ENCODE peak calls at places on chromosomes 7 and 10, in nine cellular contexts. One of them, this sample, is unnamed. For H3K27me3, the result is how much of the 10 kb centered on the place peaks cover.

GRCh38 chr7:36766451-36766850 is 42.2 kb upstream of the AOAH start:
- DNase-seq in uterus: no peak
- DNase-seq in body of pancreas: no peak
- DNase-seq in lung: no peak
- DNase-seq in K562: no peak
- DNase-seq in WERI-Rb-1: no peak
- DNase-seq in bronchial epithelial cell: no peak
- DNase-seq in cardiac muscle cell: no peak
- DNase-seq in H1: no peak
- DNase-seq in this sample: no peak

GRCh38 chr7:21300692-21301091 is 127.2 kb upstream of the SP4 start:
- DNase-seq in uterus: no peak
- DNase-seq in body of pancreas: no peak
- DNase-seq in lung: no peak
- DNase-seq in K562: peak
- DNase-seq in WERI-Rb-1: no peak
- DNase-seq in bronchial epithelial cell: no peak
- DNase-seq in cardiac muscle cell: no peak
- DNase-seq in H1: no peak
- DNase-seq in this sample: no peak

GRCh38 chr7:132004528-132004927 is 448.1 kb upstream of the PODXL start:
- DNase-seq in uterus: peak
- DNase-seq in body of pancreas: no peak
- DNase-seq in lung: no peak
- DNase-seq in K562: no peak
- DNase-seq in WERI-Rb-1: peak
- DNase-seq in bronchial epithelial cell: peak
- DNase-seq in cardiac muscle cell: peak
- DNase-seq in H1: no peak
- DNase-seq in this sample: no peak

GRCh38 chr7:69078997-69079769 is 519.1 kb upstream of the AUTS2 start:
- DNase-seq in uterus: no peak
- DNase-seq in body of pancreas: peak
- DNase-seq in lung: no peak
- DNase-seq in K562: no peak
- DNase-seq in WERI-Rb-1: no peak
- DNase-seq in bronchial epithelial cell: no peak
- DNase-seq in cardiac muscle cell: no peak
- DNase-seq in H1: no peak
- DNase-seq in this sample: no peak

GRCh38 chr7:129530881-129531391 is 28.6 kb downstream of the SMKR1 start:
- DNase-seq in uterus: no peak
- DNase-seq in body of pancreas: no peak
- DNase-seq in lung: no peak
- DNase-seq in K562: no peak
- DNase-seq in WERI-Rb-1: no peak
- DNase-seq in bronchial epithelial cell: peak
- DNase-seq in cardiac muscle cell: no peak
- DNase-seq in H1: no peak
- DNase-seq in this sample: peak

GRCh38 chr7:132451161-132451560 is 125.1 kb downstream of the PLXNA4 start:
- DNase-seq in uterus: no peak
- DNase-seq in body of pancreas: no peak
- DNase-seq in lung: no peak
- DNase-seq in K562: no peak
- DNase-seq in WERI-Rb-1: no peak
- DNase-seq in bronchial epithelial cell: no peak
- DNase-seq in cardiac muscle cell: no peak
- DNase-seq in H1: no peak
- DNase-seq in this sample: no peak

GRCh38 chr7:22866965-22867364 is 44.3 kb upstream of the TOMM7 start:
- DNase-seq in uterus: no peak
- DNase-seq in body of pancreas: no peak
- DNase-seq in lung: no peak
- DNase-seq in K562: no peak
- DNase-seq in WERI-Rb-1: no peak
- DNase-seq in bronchial epithelial cell: no peak
- DNase-seq in cardiac muscle cell: no peak
- DNase-seq in H1: no peak
- DNase-seq in this sample: no peak

GRCh38 chr7:84379446-84379845 is 184.9 kb upstream of the SEMA3A start:
- DNase-seq in uterus: no peak
- DNase-seq in body of pancreas: no peak
- DNase-seq in lung: no peak
- DNase-seq in K562: no peak
- DNase-seq in WERI-Rb-1: no peak
- DNase-seq in bronchial epithelial cell: no peak
- DNase-seq in cardiac muscle cell: no peak
- DNase-seq in H1: no peak
- DNase-seq in this sample: no peak

GRCh38 chr10:70562036-70562710 is 40.4 kb downstream of the PRF1 start:
- DNase-seq in uterus: peak
- DNase-seq in body of pancreas: no peak
- DNase-seq in lung: no peak
- DNase-seq in K562: no peak
- DNase-seq in WERI-Rb-1: no peak
- DNase-seq in bronchial epithelial cell: no peak
- DNase-seq in cardiac muscle cell: no peak
- DNase-seq in H1: no peak
- DNase-seq in this sample: no peak

GRCh38 chr7:8435120-8435519 is 1.7 kb downstream of the NXPH1 start:
- DNase-seq in uterus: no peak
- DNase-seq in body of pancreas: no peak
- DNase-seq in lung: no peak
- DNase-seq in K562: no peak
- DNase-seq in WERI-Rb-1: no peak
- DNase-seq in bronchial epithelial cell: no peak
- DNase-seq in cardiac muscle cell: no peak
- DNase-seq in H1: peak
- DNase-seq in this sample: no peak

GRCh38 chr10:133445268-133445732 is 8.4 kb upstream of the SCART1 start:
- DNase-seq in uterus: no peak
- DNase-seq in body of pancreas: no peak
- DNase-seq in lung: peak
- DNase-seq in K562: no peak
- DNase-seq in WERI-Rb-1: peak
- DNase-seq in bronchial epithelial cell: no peak
- DNase-seq in cardiac muscle cell: no peak
- DNase-seq in H1: no peak
- DNase-seq in this sample: no peak

GRCh38 chr7:47283497-47284131 is 298.3 kb downstream of the TNS3 start:
- DNase-seq in uterus: no peak
- DNase-seq in body of pancreas: peak
- DNase-seq in lung: no peak
- DNase-seq in K562: no peak
- DNase-seq in WERI-Rb-1: no peak
- DNase-seq in bronchial epithelial cell: peak
- DNase-seq in cardiac muscle cell: no peak
- DNase-seq in H1: no peak
- DNase-seq in this sample: peak

GRCh38 chr10:131355116-131355515 is 43.6 kb upstream of the TCERG1L start:
- DNase-seq in uterus: no peak
- DNase-seq in body of pancreas: no peak
- DNase-seq in lung: no peak
- DNase-seq in K562: no peak
- DNase-seq in WERI-Rb-1: no peak
- DNase-seq in bronchial epithelial cell: no peak
- DNase-seq in cardiac muscle cell: no peak
- DNase-seq in H1: no peak
- DNase-seq in this sample: no peak

GRCh38 chr10:73889014-73889413 is 14.7 kb upstream of the CAMK2G start:
- DNase-seq in uterus: peak
- DNase-seq in body of pancreas: peak
- DNase-seq in lung: no peak
- DNase-seq in K562: no peak
- DNase-seq in WERI-Rb-1: no peak
- DNase-seq in bronchial epithelial cell: peak
- DNase-seq in cardiac muscle cell: no peak
- DNase-seq in H1: no peak
- DNase-seq in this sample: no peak

GRCh38 chr7:90412458-90413184 is 9.4 kb downstream of the CLDN12 start:
- DNase-seq in uterus: no peak
- DNase-seq in body of pancreas: peak
- DNase-seq in lung: no peak
- DNase-seq in K562: no peak
- DNase-seq in WERI-Rb-1: peak
- DNase-seq in bronchial epithelial cell: peak
- DNase-seq in cardiac muscle cell: no peak
- DNase-seq in H1: peak
- DNase-seq in this sample: no peak

GRCh38 chr10:124745678-124746077 is 1.5 kb upstream of the FAM53B start:
- DNase-seq in uterus: no peak
- DNase-seq in body of pancreas: no peak
- DNase-seq in lung: no peak
- DNase-seq in K562: peak
- DNase-seq in WERI-Rb-1: no peak
- DNase-seq in bronchial epithelial cell: peak
- DNase-seq in cardiac muscle cell: peak
- DNase-seq in H1: no peak
- DNase-seq in this sample: no peak

DNA sequence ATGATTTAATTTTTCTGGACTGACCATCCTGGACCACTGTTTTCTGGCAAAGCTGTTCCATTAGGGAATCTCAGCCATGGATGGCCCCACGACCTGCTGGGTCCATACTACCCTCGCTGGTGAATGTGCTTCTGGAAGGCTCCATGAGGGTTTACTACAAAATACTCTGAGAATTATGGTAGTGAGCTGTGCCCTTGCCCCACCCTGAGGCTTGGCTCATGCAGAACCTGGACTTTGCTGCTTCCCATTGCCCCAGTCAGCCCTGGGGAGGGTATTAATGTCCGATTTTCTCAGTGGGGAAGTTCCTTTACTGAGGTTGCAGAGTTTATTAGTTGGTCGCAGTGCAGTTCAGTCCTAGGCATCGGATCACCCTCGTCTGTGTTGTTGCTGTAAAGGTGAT is 310.1 kb downstream of the WDR37 start:
- DNase-seq in uterus: no peak
- DNase-seq in body of pancreas: no peak
- DNase-seq in lung: no peak
- DNase-seq in K562: no peak
- DNase-seq in WERI-Rb-1: no peak
- DNase-seq in bronchial epithelial cell: no peak
- DNase-seq in cardiac muscle cell: no peak
- DNase-seq in H1: peak
- DNase-seq in this sample: no peak
- H3K4me3 ChIP-seq in uterus: no peak
- H3K4me3 ChIP-seq in body of pancreas: no peak
- H3K4me3 ChIP-seq in lung: no peak
- H3K4me3 ChIP-seq in K562: no peak
- H3K4me3 ChIP-seq in WERI-Rb-1: no peak
- H3K4me3 ChIP-seq in bronchial epithelial cell: no peak
- H3K4me3 ChIP-seq in cardiac muscle cell: no peak
- H3K4me3 ChIP-seq in H1: no peak
- H3K4me3 ChIP-seq in this sample: no peak

GRCh38 chr7:117320523-117320922 is 2.3 kb downstream of the WNT2 start:
- DNase-seq in uterus: no peak
- DNase-seq in body of pancreas: no peak
- DNase-seq in lung: no peak
- DNase-seq in K562: no peak
- DNase-seq in WERI-Rb-1: no peak
- DNase-seq in bronchial epithelial cell: no peak
- DNase-seq in cardiac muscle cell: no peak
- DNase-seq in H1: no peak
- DNase-seq in this sample: no peak
- H3K27me3 ChIP-seq in uterus: under half
- H3K27me3 ChIP-seq in body of pancreas: under half
- H3K27me3 ChIP-seq in lung: under half
- H3K27me3 ChIP-seq in K562: under half
- H3K27me3 ChIP-seq in WERI-Rb-1: half or more
- H3K27me3 ChIP-seq in bronchial epithelial cell: under half
- H3K27me3 ChIP-seq in cardiac muscle cell: under half
- H3K27me3 ChIP-seq in H1: half or more
- H3K27me3 ChIP-seq in this sample: under half

GRCh38 chr7:29415215-29415614 is 148.4 kb upstream of the PRR15 start:
- DNase-seq in uterus: no peak
- DNase-seq in body of pancreas: no peak
- DNase-seq in lung: no peak
- DNase-seq in K562: no peak
- DNase-seq in WERI-Rb-1: no peak
- DNase-seq in bronchial epithelial cell: no peak
- DNase-seq in cardiac muscle cell: no peak
- DNase-seq in H1: no peak
- DNase-seq in this sample: no peak
- TF ChIP-seq CTCF in uterus: no peak
- TF ChIP-seq CTCF in body of pancreas: no peak
- TF ChIP-seq CTCF in lung: no peak
- TF ChIP-seq CTCF in K562: no peak
- TF ChIP-seq CTCF in WERI-Rb-1: no peak
- TF ChIP-seq CTCF in bronchial epithelial cell: no peak
- TF ChIP-seq CTCF in cardiac muscle cell: no peak
- TF ChIP-seq CTCF in H1: no peak
- TF ChIP-seq CTCF in this sample: no peak

GRCh38 chr7:78765985-78766729 is 687.3 kb downstream of the MAGI2 start:
- DNase-seq in uterus: no peak
- DNase-seq in body of pancreas: no peak
- DNase-seq in lung: no peak
- DNase-seq in K562: no peak
- DNase-seq in WERI-Rb-1: no peak
- DNase-seq in bronchial epithelial cell: no peak
- DNase-seq in cardiac muscle cell: no peak
- DNase-seq in H1: no peak
- DNase-seq in this sample: no peak

GRCh38 chr7:78768859-78769258 is 684.6 kb downstream of the MAGI2 start:
- DNase-seq in uterus: no peak
- DNase-seq in body of pancreas: no peak
- DNase-seq in lung: no peak
- DNase-seq in K562: no peak
- DNase-seq in WERI-Rb-1: no peak
- DNase-seq in bronchial epithelial cell: no peak
- DNase-seq in cardiac muscle cell: peak
- DNase-seq in H1: no peak
- DNase-seq in this sample: no peak

GRCh38 chr7:78764571-78764970 is 688.9 kb downstream of the MAGI2 start:
- DNase-seq in uterus: no peak
- DNase-seq in body of pancreas: no peak
- DNase-seq in lung: no peak
- DNase-seq in K562: no peak
- DNase-seq in WERI-Rb-1: no peak
- DNase-seq in bronchial epithelial cell: no peak
- DNase-seq in cardiac muscle cell: no peak
- DNase-seq in H1: no peak
- DNase-seq in this sample: no peak

GRCh38 chr7:78770422-78771410 is 682.8 kb downstream of the MAGI2 start:
- DNase-seq in uterus: no peak
- DNase-seq in body of pancreas: no peak
- DNase-seq in lung: no peak
- DNase-seq in K562: no peak
- DNase-seq in WERI-Rb-1: no peak
- DNase-seq in bronchial epithelial cell: peak
- DNase-seq in cardiac muscle cell: peak
- DNase-seq in H1: peak
- DNase-seq in this sample: no peak

DNA sequence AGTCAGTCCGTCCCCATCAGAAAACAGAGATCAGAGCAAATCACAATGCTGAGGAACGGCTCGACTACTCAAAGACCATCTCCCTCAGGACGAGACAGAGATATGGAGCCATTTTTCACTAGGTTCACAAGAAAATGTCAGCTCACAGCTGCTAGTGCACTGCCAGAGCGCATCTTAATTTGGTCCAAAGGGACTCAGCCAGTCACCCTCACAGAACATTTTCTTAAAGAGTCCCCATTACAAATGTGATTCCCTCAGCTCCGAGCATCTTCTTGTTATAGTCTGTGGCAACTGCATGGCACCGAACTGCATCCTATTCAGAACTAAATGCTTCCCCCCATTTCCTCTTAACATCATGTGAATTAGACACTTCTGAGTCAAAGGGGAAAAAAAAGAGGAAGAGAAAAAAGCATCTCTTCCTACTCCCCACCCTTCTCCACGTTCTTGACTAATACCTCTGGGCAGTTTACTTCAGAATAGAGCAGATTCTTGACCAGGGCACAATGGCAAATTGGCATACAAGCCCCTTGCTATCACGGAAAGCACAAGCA is 683.8 kb downstream of the MAGI2 start:
- DNase-seq in uterus: no peak
- DNase-seq in body of pancreas: no peak
- DNase-seq in lung: no peak
- DNase-seq in K562: no peak
- DNase-seq in WERI-Rb-1: no peak
- DNase-seq in bronchial epithelial cell: no peak
- DNase-seq in cardiac muscle cell: peak
- DNase-seq in H1: no peak
- DNase-seq in this sample: no peak
- H3K4me3 ChIP-seq in uterus: peak
- H3K4me3 ChIP-seq in body of pancreas: no peak
- H3K4me3 ChIP-seq in lung: no peak
- H3K4me3 ChIP-seq in K562: no peak
- H3K4me3 ChIP-seq in WERI-Rb-1: no peak
- H3K4me3 ChIP-seq in bronchial epithelial cell: no peak
- H3K4me3 ChIP-seq in cardiac muscle cell: peak
- H3K4me3 ChIP-seq in H1: peak
- H3K4me3 ChIP-seq in this sample: peak

This sample was measured in kidney epithelial cell.